ENCODE peak calls at places on chromosomes 13 and 19, in five cellular contexts. One of them, this sample, is unnamed.

GRCh38 chr13:109146912-109147624 is 517.7 kb downstream of the MYO16 start:
- DNase-seq in neuronal stem cell: no peak
- DNase-seq in H1: no peak
- DNase-seq in H9: no peak
- DNase-seq in IMR-90: peak; percentile 89
- DNase-seq in this sample: no peak

GRCh38 chr19:50794074-50794777 is 4.0 kb downstream of the ACP4 start:
- DNase-seq in IMR-90: no peak
- DNase-seq in H9: no peak
- DNase-seq in neuronal stem cell: no peak
- DNase-seq in H1: peak; percentile 63
- DNase-seq in this sample: no peak

GRCh38 chr13:40064154-40064713 is 408.8 kb downstream of the COG6 start:
- DNase-seq in H9: no peak
- DNase-seq in neuronal stem cell: no peak
- DNase-seq in H1: no peak
- DNase-seq in IMR-90: no peak
- DNase-seq in this sample: no peak

GRCh38 chr19:41920878-41921277 is 7.4 kb downstream of the ERFL start:
- DNase-seq in H9: no peak
- DNase-seq in H1: no peak
- DNase-seq in IMR-90: no peak
- DNase-seq in neuronal stem cell: no peak
- DNase-seq in this sample: no peak

GRCh38 chr19:33302175-33302973 is at the start of gene CEBPA:
- DNase-seq in H9: peak; percentile 84
- DNase-seq in IMR-90: peak; percentile 72
- DNase-seq in neuronal stem cell: peak; percentile 90
- DNase-seq in H1: peak; percentile 84
- DNase-seq in this sample: peak; percentile 92

GRCh38 chr19:55902080-55902751 is 29.9 kb downstream of the NLRP13 start:
- DNase-seq in H9: no peak
- DNase-seq in H1: no peak
- DNase-seq in IMR-90: no peak
- DNase-seq in neuronal stem cell: no peak
- DNase-seq in this sample: no peak

GRCh38 chr13:20109037-20109436 is 51.8 kb downstream of the GJA3 start:
- DNase-seq in neuronal stem cell: no peak
- DNase-seq in IMR-90: no peak
- DNase-seq in H9: no peak
- DNase-seq in H1: no peak
- DNase-seq in this sample: no peak

GRCh38 chr19:42271045-42271419 is 2.0 kb downstream of the CIC start:
- DNase-seq in neuronal stem cell: no peak
- DNase-seq in H1: no peak
- DNase-seq in IMR-90: no peak
- DNase-seq in H9: no peak
- DNase-seq in this sample: no peak

GRCh38 chr13:92362717-92363116 is 863.9 kb upstream of the GPC6 start:
- DNase-seq in IMR-90: peak; percentile 7
- DNase-seq in neuronal stem cell: no peak
- DNase-seq in H9: no peak
- DNase-seq in H1: no peak
- DNase-seq in this sample: no peak

GRCh38 chr13:80168089-80168850 is 172.7 kb downstream of the SPRY2 start:
- DNase-seq in neuronal stem cell: no peak
- DNase-seq in IMR-90: peak; percentile 71
- DNase-seq in H9: no peak
- DNase-seq in H1: no peak
- DNase-seq in this sample: no peak

GRCh38 chr13:102020611-102021216 is 381.1 kb downstream of the FGF14 start:
- DNase-seq in neuronal stem cell: no peak
- DNase-seq in IMR-90: no peak
- DNase-seq in H1: no peak
- DNase-seq in H9: no peak
- DNase-seq in this sample: no peak

GRCh38 chr13:73602295-73602694 is 531.9 kb downstream of the KLF12 start:
- DNase-seq in IMR-90: peak; percentile 28
- DNase-seq in neuronal stem cell: no peak
- DNase-seq in H9: no peak
- DNase-seq in H1: no peak
- DNase-seq in this sample: peak; percentile 60

GRCh38 chr13:37486171-37486661 is 112.4 kb downstream of the POSTN start:
- DNase-seq in H9: no peak
- DNase-seq in H1: no peak
- DNase-seq in IMR-90: no peak
- DNase-seq in neuronal stem cell: no peak
- DNase-seq in this sample: no peak

GRCh38 chr19:16628984-16629691 is 1.1 kb upstream of the MED26 start:
- DNase-seq in IMR-90: peak; percentile 72
- DNase-seq in H9: no peak
- DNase-seq in neuronal stem cell: no peak
- DNase-seq in H1: no peak
- DNase-seq in this sample: peak; percentile 26

GRCh38 chr19:19826875-19827274 is 5.3 kb upstream of the ZNF506 start:
- DNase-seq in H9: no peak
- DNase-seq in IMR-90: no peak
- DNase-seq in H1: no peak
- DNase-seq in neuronal stem cell: no peak
- DNase-seq in this sample: no peak

GRCh38 chr19:17026041-17026658 is 460 bp downstream of the CPAMD8 start:
- DNase-seq in H9: no peak
- DNase-seq in neuronal stem cell: no peak
- DNase-seq in IMR-90: no peak
- DNase-seq in H1: peak; percentile 65
- DNase-seq in this sample: peak; percentile 28

GRCh38 chr13:46953331-46953730 is 56.5 kb upstream of the HTR2A start:
- DNase-seq in H9: no peak
- DNase-seq in neuronal stem cell: no peak
- DNase-seq in H1: no peak
- DNase-seq in IMR-90: no peak
- DNase-seq in this sample: no peak

GRCh38 chr19:50214699-50215543 is 11.5 kb downstream of the MYH14 start:
- DNase-seq in H9: no peak
- DNase-seq in neuronal stem cell: no peak
- DNase-seq in H1: peak; percentile 53
- DNase-seq in IMR-90: no peak
- DNase-seq in this sample: peak; percentile 37

GRCh38 chr13:108528303-108528702 is 101.1 kb upstream of the MYO16 start:
- DNase-seq in IMR-90: no peak
- DNase-seq in H1: no peak
- DNase-seq in H9: no peak
- DNase-seq in neuronal stem cell: no peak
- DNase-seq in this sample: no peak

GRCh38 chr19:48844472-48844871 is 8.2 kb upstream of the HSD17B14 start:
- DNase-seq in H1: no peak
- DNase-seq in IMR-90: peak; percentile 68
- DNase-seq in H9: peak; percentile 64
- DNase-seq in neuronal stem cell: no peak
- DNase-seq in this sample: peak; percentile 94

GRCh38 chr19:11444059-11444458 is 8.6 kb downstream of the PRKCSH start:
- DNase-seq in H1: no peak
- DNase-seq in H9: no peak
- DNase-seq in IMR-90: no peak
- DNase-seq in neuronal stem cell: no peak
- DNase-seq in this sample: no peak

GRCh38 chr13:42525035-42525504 is 48.9 kb upstream of the TNFSF11 start:
- DNase-seq in IMR-90: no peak
- DNase-seq in neuronal stem cell: no peak
- DNase-seq in H1: no peak
- DNase-seq in H9: no peak
- DNase-seq in this sample: no peak

GRCh38 chr13:107650081-107650701 is 565.1 kb downstream of the LIG4 start:
- DNase-seq in IMR-90: peak; percentile 62
- DNase-seq in neuronal stem cell: peak; percentile 57
- DNase-seq in H9: peak; percentile 78
- DNase-seq in H1: peak; percentile 85
- DNase-seq in this sample: peak; percentile 78

GRCh38 chr13:73266640-73267180 is 207.9 kb downstream of the KLF5 start:
- DNase-seq in H9: no peak
- DNase-seq in neuronal stem cell: no peak
- DNase-seq in H1: no peak
- DNase-seq in IMR-90: no peak
- DNase-seq in this sample: no peak

GRCh38 chr13:109922518-109922917 is 136.1 kb upstream of the IRS2 start:
- DNase-seq in H9: no peak
- DNase-seq in H1: no peak
- DNase-seq in IMR-90: peak; percentile 44
- DNase-seq in neuronal stem cell: no peak
- DNase-seq in this sample: no peak

GRCh38 chr19:54298357-54299125 is 14.4 kb downstream of the LILRA5 start:
- DNase-seq in IMR-90: no peak
- DNase-seq in H9: no peak
- DNase-seq in H1: no peak
- DNase-seq in neuronal stem cell: no peak
- DNase-seq in this sample: no peak

GRCh38 chr13:27168086-27168485 is 3.5 kb downstream of the USP12 start:
- DNase-seq in H1: no peak
- DNase-seq in H9: no peak
- DNase-seq in IMR-90: no peak
- DNase-seq in neuronal stem cell: no peak
- DNase-seq in this sample: no peak

GRCh38 chr13:20566917-20567755 is at the start of gene IFT88:
- DNase-seq in neuronal stem cell: peak; percentile 87
- DNase-seq in IMR-90: peak; percentile 85
- DNase-seq in H1: peak; percentile 91
- DNase-seq in H9: peak; percentile 92
- DNase-seq in this sample: peak; percentile 94

GRCh38 chr19:23957660-23958281 is 43.1 kb downstream of the ZNF726 start:
- DNase-seq in neuronal stem cell: no peak
- DNase-seq in H1: no peak
- DNase-seq in H9: no peak
- DNase-seq in IMR-90: peak; percentile 82
- DNase-seq in this sample: no peak

GRCh38 chr13:44211753-44212152 is 161.9 kb upstream of the SERP2 start:
- DNase-seq in H1: no peak
- DNase-seq in neuronal stem cell: no peak
- DNase-seq in IMR-90: no peak
- DNase-seq in H9: no peak
- DNase-seq in this sample: no peak

GRCh38 chr19:39409207-39409885 is 2.7 kb downstream of the ZFP36 start:
- DNase-seq in H9: peak; percentile 97
- DNase-seq in H1: peak; percentile 94
- DNase-seq in neuronal stem cell: no peak
- DNase-seq in IMR-90: peak; percentile 61
- DNase-seq in this sample: peak; percentile 94

GRCh38 chr19:39409886-39410619 is 2.4 kb upstream of the PLEKHG2 start:
- DNase-seq in neuronal stem cell: no peak
- DNase-seq in H9: no peak
- DNase-seq in IMR-90: no peak
- DNase-seq in H1: peak; percentile 67
- DNase-seq in this sample: peak; percentile 73

GRCh38 chr19:39407394-39407643 is 672 bp downstream of the ZFP36 start:
- DNase-seq in neuronal stem cell: no peak
- DNase-seq in H1: no peak
- DNase-seq in IMR-90: no peak
- DNase-seq in H9: no peak
- DNase-seq in this sample: no peak

GRCh38 chr19:39407644-39408391 is 1.2 kb downstream of the ZFP36 start:
- DNase-seq in IMR-90: no peak
- DNase-seq in H9: no peak
- DNase-seq in H1: peak; percentile 54
- DNase-seq in neuronal stem cell: no peak
- DNase-seq in this sample: no peak

GRCh38 chr19:39408392-39409206 is 2.0 kb downstream of the ZFP36 start:
- DNase-seq in H1: peak; percentile 49
- DNase-seq in neuronal stem cell: no peak
- DNase-seq in IMR-90: peak; percentile 52
- DNase-seq in H9: no peak
- DNase-seq in this sample: no peak
- H3K4ac ChIP-seq in H1: no peak overlapping the region
- H3K4ac ChIP-seq in neuronal stem cell: peak overlapping the region; percentile 27
- H3K4ac ChIP-seq in IMR-90: peak overlapping the region; percentile 51
- H3K4ac ChIP-seq in H9: no peak overlapping the region
- H3K4ac ChIP-seq in this sample: no peak overlapping the region

GRCh38 chr13:50594276-50594970 is 249.1 kb downstream of the DLEU7 start:
- DNase-seq in IMR-90: no peak
- DNase-seq in H1: no peak
- DNase-seq in H9: peak; percentile 51
- DNase-seq in neuronal stem cell: peak; percentile 11
- DNase-seq in this sample: no peak
- H3K4ac ChIP-seq in IMR-90: no peak overlapping the region
- H3K4ac ChIP-seq in H1: no peak overlapping the region
- H3K4ac ChIP-seq in H9: no peak overlapping the region
- H3K4ac ChIP-seq in neuronal stem cell: no peak overlapping the region
- H3K4ac ChIP-seq in this sample: no peak overlapping the region

DNA sequence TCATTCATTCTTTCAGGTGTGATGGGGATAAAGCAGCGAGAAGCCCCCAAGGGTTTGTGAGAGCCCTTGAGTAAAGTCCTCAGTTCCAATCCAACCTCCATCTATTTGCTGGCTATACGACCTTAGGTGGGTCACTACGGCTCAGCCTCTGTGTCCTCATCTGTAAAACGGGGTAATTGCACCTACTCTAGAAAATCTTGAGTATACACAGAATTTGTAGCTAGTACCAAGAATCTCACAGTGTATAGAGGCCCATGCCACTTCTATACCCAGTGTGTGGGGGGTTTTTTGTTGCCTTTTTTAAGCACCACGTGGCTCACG is 406 bp upstream of the DNMT1 start:
- DNase-seq in neuronal stem cell: no peak
- DNase-seq in IMR-90: no peak
- DNase-seq in H9: no peak
- DNase-seq in H1: no peak
- DNase-seq in this sample: no peak
- H3K4ac ChIP-seq in neuronal stem cell: no peak overlapping the region
- H3K4ac ChIP-seq in IMR-90: peak overlapping the region; percentile 80
- H3K4ac ChIP-seq in H9: no peak overlapping the region
- H3K4ac ChIP-seq in H1: no peak overlapping the region
- H3K4ac ChIP-seq in this sample: no peak overlapping the region

GRCh38 chr19:13906525-13906904 is 514 bp downstream of the CC2D1A start:
- DNase-seq in neuronal stem cell: no peak
- DNase-seq in H1: no peak
- DNase-seq in IMR-90: no peak
- DNase-seq in H9: no peak
- DNase-seq in this sample: no peak
- H3K4ac ChIP-seq in neuronal stem cell: no peak overlapping the region
- H3K4ac ChIP-seq in H1: no peak overlapping the region
- H3K4ac ChIP-seq in IMR-90: peak overlapping the region; percentile 0
- H3K4ac ChIP-seq in H9: no peak overlapping the region
- H3K4ac ChIP-seq in this sample: no peak overlapping the region

GRCh38 chr13:58048670-58049069 is 417.1 kb downstream of the PCDH17 start:
- DNase-seq in IMR-90: no peak
- DNase-seq in H1: no peak
- DNase-seq in H9: no peak
- DNase-seq in neuronal stem cell: no peak
- DNase-seq in this sample: no peak
- H3K4ac ChIP-seq in IMR-90: no peak overlapping the region
- H3K4ac ChIP-seq in H1: no peak overlapping the region
- H3K4ac ChIP-seq in H9: no peak overlapping the region
- H3K4ac ChIP-seq in neuronal stem cell: no peak overlapping the region
- H3K4ac ChIP-seq in this sample: no peak overlapping the region

This sample was measured in mesendoderm.